ENCODE peak calls at places on chromosomes 6 and 20, in ten cellular contexts. Y, S, M, V, F, Z, J, W, H and E are unnamed samples.

GRCh38 chr20:34100578-34100977 is 11.5 kb downstream of the EIF2S2 start:
- DNase-seq in W (no peak), J (no peak), H (no peak), S (no peak), Z (no peak), F (no peak), M (no peak), Y (no peak), V (no peak), E (no peak)

GRCh38 chr6:168134399-168135201 is 55.6 kb upstream of the FRMD1 start:
- DNase-seq in V (no peak), Z (no peak), S (peak; percentile 86), W (no peak), F (no peak), Y (no peak), H (peak; percentile 57), M (no peak), J (no peak), E (no peak)

GRCh38 chr20:23061713-23062561 is 12.5 kb upstream of the THBD start:
- DNase-seq in S (no peak), H (no peak), V (peak; percentile 59), F (no peak), M (peak; percentile 24), Z (no peak), J (no peak), Y (no peak), W (no peak), E (no peak)

GRCh38 chr20:38290829-38291581 is 13.0 kb upstream of the BPI start:
- DNase-seq in H (no peak), V (peak; percentile 60), M (peak; percentile 53), W (peak; percentile 38), F (no peak), Z (no peak), J (no peak), S (no peak), Y (no peak), E (peak; percentile 39)

GRCh38 chr6:10177703-10178102 is 237.2 kb downstream of the TFAP2A start:
- DNase-seq in J (no peak), Z (no peak), W (no peak), S (no peak), Y (no peak), M (no peak), H (no peak), F (no peak), V (peak; percentile 50), E (no peak)

GRCh38 chr20:50580842-50581544 is 70.8 kb downstream of the PTPN1 start:
- DNase-seq in S (no peak), V (no peak), M (no peak), W (no peak), Y (no peak), Z (no peak), J (no peak), F (no peak), H (no peak), E (no peak)

GRCh38 chr6:112019619-112020018 is 34.3 kb upstream of the CCN6 start:
- DNase-seq in S (no peak), H (no peak), Y (no peak), W (no peak), M (no peak), Z (no peak), V (no peak), F (no peak), J (no peak), E (no peak)

GRCh38 chr6:38415231-38416005 is 224.3 kb downstream of the BTBD9 start:
- DNase-seq in V (no peak), S (no peak), J (no peak), Z (no peak), W (no peak), M (no peak), Y (no peak), F (no peak), H (no peak), E (no peak)

GRCh38 chr6:44396968-44397367 is 9.5 kb downstream of the CDC5L start:
- DNase-seq in S (no peak), Z (no peak), V (no peak), W (no peak), J (no peak), H (no peak), F (no peak), M (no peak), Y (no peak), E (no peak)

GRCh38 chr6:44400572-44400971 is 13.1 kb downstream of the CDC5L start:
- DNase-seq in J (no peak), Y (no peak), F (no peak), Z (no peak), S (no peak), V (no peak), M (no peak), W (no peak), H (no peak), E (no peak)

GRCh38 chr6:44395501-44395900 is 8.0 kb downstream of the CDC5L start:
- DNase-seq in M (no peak), V (no peak), J (no peak), Z (no peak), W (no peak), S (no peak), Y (no peak), H (no peak), F (no peak), E (no peak)

GRCh38 chr6:44399991-44400390 is 12.5 kb downstream of the CDC5L start:
- DNase-seq in S (no peak), J (no peak), W (no peak), Y (no peak), F (no peak), M (no peak), H (no peak), V (no peak), Z (no peak), E (no peak)

DNA sequence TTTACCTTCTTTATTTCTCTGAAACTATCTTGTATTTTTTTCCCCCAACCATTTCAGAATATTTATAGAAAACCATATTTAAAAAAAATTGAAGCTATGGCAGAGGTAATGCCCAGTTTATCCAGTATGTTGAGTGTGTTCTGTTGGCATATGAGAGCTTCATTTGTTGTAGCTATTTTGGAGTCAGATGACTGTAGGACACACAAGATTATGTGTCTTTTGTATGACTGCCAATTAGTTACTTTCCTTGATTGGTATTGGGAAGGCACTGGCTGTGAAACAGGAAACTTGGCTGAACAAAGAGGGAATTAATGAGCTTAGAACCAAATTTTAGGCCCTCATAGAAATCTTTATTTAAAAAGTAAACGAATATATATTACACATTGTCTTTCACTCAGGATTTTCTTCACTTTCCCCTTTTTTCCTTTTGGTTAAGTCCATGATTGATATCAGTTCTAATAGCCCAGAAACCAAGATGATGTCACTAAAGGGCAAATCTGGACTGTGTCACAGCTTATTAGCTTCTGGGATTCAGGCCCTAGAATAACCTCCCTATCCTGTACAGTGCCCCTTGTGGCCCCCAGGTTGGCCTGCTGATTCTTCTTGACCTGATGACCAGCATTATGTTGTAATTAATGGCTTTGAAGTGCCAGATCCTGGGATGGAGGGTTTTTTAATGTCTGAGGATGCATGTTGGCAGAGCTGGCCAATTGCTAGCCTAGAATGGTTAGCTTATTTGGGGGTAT is 10.1 kb downstream of the CDC5L start:
- DNase-seq in F (no peak), M (no peak), Z (no peak), H (no peak), Y (no peak), V (no peak), J (no peak), W (no peak), S (no peak), E (no peak)
- TF ChIP-seq CTCF in F (no peak), M (no peak), Z (no peak), H (no peak), Y (no peak), V (no peak), J (no peak), W (no peak), S (no peak), E (no peak)

GRCh38 chr6:113457751-113458150 is 399.4 kb upstream of the MARCKS start:
- DNase-seq in S (no peak), W (no peak), V (no peak), F (no peak), M (no peak), H (no peak), Y (no peak), J (no peak), Z (no peak), E (no peak)

GRCh38 chr6:113464536-113464935 is 392.6 kb upstream of the MARCKS start:
- DNase-seq in J (no peak), Y (no peak), M (no peak), Z (no peak), V (no peak), W (no peak), S (no peak), F (no peak), H (no peak), E (no peak)

GRCh38 chr6:113464959-113465358 is 392.2 kb upstream of the MARCKS start:
- DNase-seq in F (peak; percentile 14), Y (no peak), S (no peak), Z (no peak), M (no peak), J (no peak), H (no peak), V (peak; percentile 92), W (no peak), E (no peak)

GRCh38 chr6:113458368-113459010 is 398.7 kb upstream of the MARCKS start:
- DNase-seq in Y (no peak), J (no peak), W (no peak), Z (no peak), H (no peak), M (no peak), F (no peak), S (no peak), V (no peak), E (no peak)

GRCh38 chr6:113461153-113461897 is 395.8 kb upstream of the MARCKS start:
- DNase-seq in H (no peak), F (no peak), W (no peak), Z (no peak), Y (no peak), J (no peak), V (peak; percentile 40), M (no peak), S (no peak), E (no peak)
- TF ChIP-seq CTCF in H (no peak), F (no peak), W (no peak), Z (peak; percentile 16), Y (peak; percentile 6), J (no peak), V (no peak), M (peak; percentile 30), S (no peak), E (peak; percentile 20)

GRCh38 chr6:158624684-158625682 is 19.6 kb downstream of the DYNLT1 start:
- DNase-seq in J (no peak), M (no peak), V (no peak), Z (no peak), W (no peak), Y (no peak), H (peak; percentile 53), S (peak; percentile 85), F (no peak), E (no peak)

GRCh38 chr6:158627168-158627939 is 17.2 kb downstream of the DYNLT1 start:
- DNase-seq in Y (no peak), J (no peak), M (no peak), S (peak; percentile 24), H (peak; percentile 46), F (no peak), V (no peak), Z (no peak), W (no peak), E (peak; percentile 18)

GRCh38 chr6:158626360-158627167 is 18.0 kb downstream of the DYNLT1 start:
- DNase-seq in Z (no peak), W (no peak), S (peak; percentile 50), J (no peak), F (no peak), M (no peak), H (no peak), Y (no peak), V (no peak), E (no peak)

GRCh38 chr6:158627940-158628211 is 16.7 kb downstream of the DYNLT1 start:
- DNase-seq in H (no peak), S (peak; percentile 57), M (no peak), F (no peak), J (no peak), V (no peak), Y (no peak), W (no peak), Z (no peak), E (no peak)

GRCh38 chr6:158625881-158626305 is 18.6 kb downstream of the DYNLT1 start:
- DNase-seq in H (no peak), Z (no peak), S (peak; percentile 72), M (no peak), W (no peak), V (no peak), J (no peak), Y (no peak), F (no peak), E (no peak)
- TF ChIP-seq CTCF in H (no peak), Z (no peak), S (no peak), M (no peak), W (no peak), V (no peak), J (no peak), Y (no peak), F (no peak), E (no peak)

DNA sequence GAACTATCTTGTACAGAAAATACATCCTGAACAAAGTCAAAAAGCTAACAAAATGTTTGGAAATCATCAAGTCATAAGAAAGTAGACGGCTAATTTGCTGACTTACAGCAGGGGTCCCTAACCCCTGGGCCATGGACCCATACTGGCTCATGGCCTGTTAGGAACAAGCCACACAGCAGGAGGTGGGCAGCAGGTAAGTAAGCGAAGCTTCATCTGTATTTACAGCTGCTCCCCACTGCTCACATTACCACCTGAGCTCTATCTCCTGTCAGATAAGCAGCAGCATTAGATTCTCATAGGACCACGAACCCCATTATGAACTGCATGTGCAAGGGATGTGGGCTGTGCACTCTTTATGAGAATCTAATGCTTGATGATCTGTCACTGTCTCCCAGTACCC is 115.5 kb downstream of the CDK19 start:
- DNase-seq in Y (no peak), H (no peak), J (no peak), M (no peak), W (no peak), V (no peak), S (no peak), F (no peak), Z (no peak), E (no peak)
- TF ChIP-seq CTCF in Y (no peak), H (no peak), J (no peak), M (no peak), W (no peak), V (no peak), S (no peak), F (no peak), Z (no peak), E (no peak)